ENCODE peak calls at places on chromosomes 7 and 10, in nine cellular contexts. One of them, this sample, is unnamed.

GRCh38 chr7:30974605-30975256 is 11.0 kb downstream of the GHRHR start:
- DNase-seq in CD8-positive, alpha-beta T cell: no peak
- DNase-seq in H9: peak; percentile 86
- DNase-seq in heart right ventricle: peak; percentile 69
- DNase-seq in astrocyte of the spinal cord: peak; percentile 12
- DNase-seq in fibroblast of lung: peak; percentile 24
- DNase-seq in left ventricle myocardium inferior: peak; percentile 46
- DNase-seq in sigmoid colon: peak; percentile 62
- DNase-seq in lower lobe of right lung: peak; percentile 67
- DNase-seq in this sample: peak; percentile 56

GRCh38 chr7:47347986-47348385 is 233.9 kb downstream of the TNS3 start:
- DNase-seq in heart right ventricle: no peak
- DNase-seq in sigmoid colon: no peak
- DNase-seq in lower lobe of right lung: no peak
- DNase-seq in astrocyte of the spinal cord: no peak
- DNase-seq in left ventricle myocardium inferior: no peak
- DNase-seq in fibroblast of lung: no peak
- DNase-seq in H9: no peak
- DNase-seq in CD8-positive, alpha-beta T cell: no peak
- DNase-seq in this sample: no peak

GRCh38 chr10:92239185-92239599 is 51.7 kb downstream of the CPEB3 start:
- DNase-seq in H9: no peak
- DNase-seq in fibroblast of lung: peak; percentile 8
- DNase-seq in heart right ventricle: no peak
- DNase-seq in astrocyte of the spinal cord: no peak
- DNase-seq in left ventricle myocardium inferior: no peak
- DNase-seq in sigmoid colon: peak; percentile 63
- DNase-seq in lower lobe of right lung: no peak
- DNase-seq in CD8-positive, alpha-beta T cell: no peak
- DNase-seq in this sample: no peak

GRCh38 chr7:114802628-114803027 is 119.3 kb upstream of the MDFIC start:
- DNase-seq in H9: no peak
- DNase-seq in sigmoid colon: no peak
- DNase-seq in left ventricle myocardium inferior: no peak
- DNase-seq in heart right ventricle: no peak
- DNase-seq in CD8-positive, alpha-beta T cell: no peak
- DNase-seq in fibroblast of lung: no peak
- DNase-seq in astrocyte of the spinal cord: no peak
- DNase-seq in lower lobe of right lung: no peak
- DNase-seq in this sample: no peak

GRCh38 chr10:125411724-125412123 is 251.4 kb upstream of the CTBP2 start:
- DNase-seq in CD8-positive, alpha-beta T cell: no peak
- DNase-seq in lower lobe of right lung: no peak
- DNase-seq in heart right ventricle: no peak
- DNase-seq in sigmoid colon: no peak
- DNase-seq in left ventricle myocardium inferior: no peak
- DNase-seq in H9: no peak
- DNase-seq in fibroblast of lung: peak; percentile 85
- DNase-seq in astrocyte of the spinal cord: peak; percentile 86
- DNase-seq in this sample: no peak

GRCh38 chr7:29471444-29472138 is 92.0 kb upstream of the PRR15 start:
- DNase-seq in lower lobe of right lung: no peak
- DNase-seq in heart right ventricle: no peak
- DNase-seq in sigmoid colon: no peak
- DNase-seq in fibroblast of lung: no peak
- DNase-seq in CD8-positive, alpha-beta T cell: no peak
- DNase-seq in H9: no peak
- DNase-seq in astrocyte of the spinal cord: no peak
- DNase-seq in left ventricle myocardium inferior: no peak
- DNase-seq in this sample: no peak

GRCh38 chr10:124595143-124595883 is 133.7 kb downstream of the LHPP start:
- DNase-seq in astrocyte of the spinal cord: no peak
- DNase-seq in lower lobe of right lung: no peak
- DNase-seq in heart right ventricle: no peak
- DNase-seq in left ventricle myocardium inferior: peak; percentile 11
- DNase-seq in CD8-positive, alpha-beta T cell: no peak
- DNase-seq in sigmoid colon: peak; percentile 53
- DNase-seq in H9: no peak
- DNase-seq in fibroblast of lung: no peak
- DNase-seq in this sample: no peak

GRCh38 chr7:26449175-26450165 is 157.8 kb downstream of the SNX10 start:
- DNase-seq in H9: no peak
- DNase-seq in left ventricle myocardium inferior: no peak
- DNase-seq in astrocyte of the spinal cord: peak; percentile 65
- DNase-seq in sigmoid colon: no peak
- DNase-seq in CD8-positive, alpha-beta T cell: no peak
- DNase-seq in fibroblast of lung: peak; percentile 13
- DNase-seq in heart right ventricle: no peak
- DNase-seq in lower lobe of right lung: no peak
- DNase-seq in this sample: no peak

GRCh38 chr10:27794157-27794556 is 48.5 kb upstream of the MKX start:
- DNase-seq in H9: no peak
- DNase-seq in fibroblast of lung: peak; percentile 6
- DNase-seq in CD8-positive, alpha-beta T cell: no peak
- DNase-seq in sigmoid colon: no peak
- DNase-seq in lower lobe of right lung: no peak
- DNase-seq in heart right ventricle: no peak
- DNase-seq in left ventricle myocardium inferior: no peak
- DNase-seq in astrocyte of the spinal cord: no peak
- DNase-seq in this sample: no peak

DNA sequence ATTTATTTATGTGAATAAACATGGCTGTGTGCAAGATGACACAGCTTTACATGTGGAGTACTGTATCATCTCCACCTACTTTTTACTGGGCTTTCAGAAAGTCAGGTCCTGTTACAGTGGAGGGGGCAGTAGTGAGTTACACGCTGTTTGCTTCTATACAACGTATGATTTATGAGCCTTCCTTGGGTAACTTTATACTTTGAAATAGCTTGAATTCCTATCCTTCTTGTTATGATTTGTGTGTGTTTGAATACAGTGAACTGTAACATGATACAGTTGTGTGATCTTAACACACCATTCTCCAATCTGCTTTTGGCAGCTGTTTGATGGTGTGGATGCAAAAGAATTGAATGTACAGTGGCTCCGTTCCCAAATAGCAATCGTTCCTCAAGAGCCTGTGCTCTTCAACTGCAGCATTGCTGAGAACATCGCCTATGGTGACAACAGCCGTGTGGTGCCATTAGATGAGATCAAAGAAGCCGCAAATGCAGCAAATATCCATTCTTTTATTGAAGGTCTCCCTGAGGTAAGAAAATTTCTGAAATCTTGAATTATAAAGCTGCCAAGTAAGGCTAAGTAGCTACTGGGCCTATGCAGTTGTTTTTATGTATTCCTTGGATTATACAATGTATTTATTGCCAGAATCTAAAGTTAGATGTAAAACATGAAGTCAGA is 41.6 kb downstream of the SP8 start:
- DNase-seq in sigmoid colon: no peak
- DNase-seq in heart right ventricle: no peak
- DNase-seq in left ventricle myocardium inferior: no peak
- DNase-seq in CD8-positive, alpha-beta T cell: no peak
- DNase-seq in fibroblast of lung: peak; percentile 19
- DNase-seq in lower lobe of right lung: no peak
- DNase-seq in astrocyte of the spinal cord: peak; percentile 4
- DNase-seq in H9: no peak
- DNase-seq in this sample: no peak
- TF ChIP-seq CTCF in sigmoid colon: no peak
- TF ChIP-seq CTCF in heart right ventricle: no peak
- TF ChIP-seq CTCF in left ventricle myocardium inferior: no peak
- TF ChIP-seq CTCF in CD8-positive, alpha-beta T cell: no peak
- TF ChIP-seq CTCF in fibroblast of lung: no peak
- TF ChIP-seq CTCF in lower lobe of right lung: no peak
- TF ChIP-seq CTCF in astrocyte of the spinal cord: no peak
- TF ChIP-seq CTCF in H9: peak; percentile 32
- TF ChIP-seq CTCF in this sample: peak; percentile 27

GRCh38 chr7:130091999-130092398 is 21.7 kb downstream of the KLHDC10 start:
- DNase-seq in heart right ventricle: no peak
- DNase-seq in left ventricle myocardium inferior: no peak
- DNase-seq in H9: no peak
- DNase-seq in lower lobe of right lung: no peak
- DNase-seq in fibroblast of lung: no peak
- DNase-seq in CD8-positive, alpha-beta T cell: no peak
- DNase-seq in astrocyte of the spinal cord: no peak
- DNase-seq in sigmoid colon: no peak
- DNase-seq in this sample: no peak

GRCh38 chr7:130092598-130092997 is 22.3 kb downstream of the KLHDC10 start:
- DNase-seq in sigmoid colon: no peak
- DNase-seq in H9: no peak
- DNase-seq in lower lobe of right lung: no peak
- DNase-seq in CD8-positive, alpha-beta T cell: no peak
- DNase-seq in heart right ventricle: no peak
- DNase-seq in astrocyte of the spinal cord: no peak
- DNase-seq in left ventricle myocardium inferior: no peak
- DNase-seq in fibroblast of lung: no peak
- DNase-seq in this sample: no peak

GRCh38 chr7:130099331-130099730 is 29.0 kb downstream of the KLHDC10 start:
- DNase-seq in fibroblast of lung: no peak
- DNase-seq in lower lobe of right lung: no peak
- DNase-seq in heart right ventricle: no peak
- DNase-seq in CD8-positive, alpha-beta T cell: no peak
- DNase-seq in astrocyte of the spinal cord: no peak
- DNase-seq in left ventricle myocardium inferior: no peak
- DNase-seq in H9: no peak
- DNase-seq in sigmoid colon: no peak
- DNase-seq in this sample: no peak

GRCh38 chr7:130095812-130096211 is 25.5 kb downstream of the KLHDC10 start:
- DNase-seq in sigmoid colon: no peak
- DNase-seq in CD8-positive, alpha-beta T cell: no peak
- DNase-seq in H9: no peak
- DNase-seq in left ventricle myocardium inferior: no peak
- DNase-seq in fibroblast of lung: peak; percentile 47
- DNase-seq in heart right ventricle: no peak
- DNase-seq in astrocyte of the spinal cord: no peak
- DNase-seq in lower lobe of right lung: no peak
- DNase-seq in this sample: no peak

DNA sequence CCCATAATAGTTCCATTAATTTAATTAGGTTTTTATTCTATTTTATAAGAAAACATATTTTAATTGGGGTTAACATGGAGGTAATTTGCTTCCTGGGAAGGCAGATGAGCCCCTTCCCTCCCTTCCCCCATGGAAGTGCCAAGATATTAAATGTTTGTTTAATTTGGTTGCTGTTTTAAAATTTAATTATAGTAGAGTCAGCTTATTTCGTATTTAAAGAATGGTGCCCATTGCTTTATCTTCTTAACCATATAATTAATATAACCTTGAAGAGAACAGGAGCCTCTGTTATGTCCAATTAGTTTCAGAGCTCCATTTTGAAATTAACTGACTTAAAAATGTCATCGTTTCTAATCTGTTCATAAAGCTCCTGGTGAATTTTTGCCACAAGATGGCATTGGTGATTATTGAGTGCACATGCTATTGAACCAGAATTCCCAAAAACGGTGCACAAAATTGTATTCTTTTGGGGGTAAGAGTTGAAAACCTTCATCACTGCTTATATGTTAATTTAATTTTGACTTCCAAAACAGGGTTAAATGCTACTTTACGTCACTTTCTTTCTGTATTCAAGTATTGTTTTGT is 26.0 kb downstream of the KLHDC10 start:
- DNase-seq in CD8-positive, alpha-beta T cell: no peak
- DNase-seq in heart right ventricle: no peak
- DNase-seq in left ventricle myocardium inferior: no peak
- DNase-seq in fibroblast of lung: peak; percentile 33
- DNase-seq in H9: no peak
- DNase-seq in sigmoid colon: no peak
- DNase-seq in astrocyte of the spinal cord: peak; percentile 15
- DNase-seq in lower lobe of right lung: no peak
- DNase-seq in this sample: no peak
- TF ChIP-seq CTCF in CD8-positive, alpha-beta T cell: no peak
- TF ChIP-seq CTCF in heart right ventricle: peak; percentile 30
- TF ChIP-seq CTCF in left ventricle myocardium inferior: no peak
- TF ChIP-seq CTCF in fibroblast of lung: peak; percentile 36
- TF ChIP-seq CTCF in H9: no peak
- TF ChIP-seq CTCF in sigmoid colon: no peak
- TF ChIP-seq CTCF in astrocyte of the spinal cord: peak; percentile 42
- TF ChIP-seq CTCF in lower lobe of right lung: no peak
- TF ChIP-seq CTCF in this sample: no peak

GRCh38 chr7:110129159-110129558 is 961.8 kb upstream of the LRRN3 start:
- DNase-seq in CD8-positive, alpha-beta T cell: no peak
- DNase-seq in H9: no peak
- DNase-seq in fibroblast of lung: no peak
- DNase-seq in heart right ventricle: no peak
- DNase-seq in sigmoid colon: no peak
- DNase-seq in astrocyte of the spinal cord: no peak
- DNase-seq in lower lobe of right lung: no peak
- DNase-seq in left ventricle myocardium inferior: no peak
- DNase-seq in this sample: no peak

GRCh38 chr7:110131344-110131743 is 959.6 kb upstream of the LRRN3 start:
- DNase-seq in sigmoid colon: no peak
- DNase-seq in H9: no peak
- DNase-seq in astrocyte of the spinal cord: no peak
- DNase-seq in heart right ventricle: no peak
- DNase-seq in left ventricle myocardium inferior: no peak
- DNase-seq in lower lobe of right lung: no peak
- DNase-seq in CD8-positive, alpha-beta T cell: no peak
- DNase-seq in fibroblast of lung: no peak
- DNase-seq in this sample: no peak

GRCh38 chr7:110130669-110131068 is 960.3 kb upstream of the LRRN3 start:
- DNase-seq in fibroblast of lung: peak; percentile 20
- DNase-seq in H9: no peak
- DNase-seq in heart right ventricle: no peak
- DNase-seq in sigmoid colon: no peak
- DNase-seq in astrocyte of the spinal cord: peak; percentile 4
- DNase-seq in lower lobe of right lung: no peak
- DNase-seq in left ventricle myocardium inferior: no peak
- DNase-seq in CD8-positive, alpha-beta T cell: no peak
- DNase-seq in this sample: no peak
- TF ChIP-seq CTCF in fibroblast of lung: no peak
- TF ChIP-seq CTCF in H9: peak; percentile 18
- TF ChIP-seq CTCF in heart right ventricle: no peak
- TF ChIP-seq CTCF in sigmoid colon: no peak
- TF ChIP-seq CTCF in astrocyte of the spinal cord: peak; percentile 35
- TF ChIP-seq CTCF in lower lobe of right lung: no peak
- TF ChIP-seq CTCF in left ventricle myocardium inferior: no peak
- TF ChIP-seq CTCF in CD8-positive, alpha-beta T cell: no peak
- TF ChIP-seq CTCF in this sample: peak; percentile 17

GRCh38 chr7:146172112-146172511 is 55.5 kb downstream of the CNTNAP2 start:
- DNase-seq in heart right ventricle: no peak
- DNase-seq in H9: no peak
- DNase-seq in fibroblast of lung: no peak
- DNase-seq in sigmoid colon: no peak
- DNase-seq in CD8-positive, alpha-beta T cell: no peak
- DNase-seq in astrocyte of the spinal cord: no peak
- DNase-seq in left ventricle myocardium inferior: no peak
- DNase-seq in lower lobe of right lung: no peak
- DNase-seq in this sample: no peak

GRCh38 chr7:146176790-146177189 is 60.2 kb downstream of the CNTNAP2 start:
- DNase-seq in sigmoid colon: no peak
- DNase-seq in left ventricle myocardium inferior: no peak
- DNase-seq in heart right ventricle: no peak
- DNase-seq in CD8-positive, alpha-beta T cell: no peak
- DNase-seq in fibroblast of lung: no peak
- DNase-seq in astrocyte of the spinal cord: no peak
- DNase-seq in lower lobe of right lung: no peak
- DNase-seq in H9: no peak
- DNase-seq in this sample: no peak

DNA sequence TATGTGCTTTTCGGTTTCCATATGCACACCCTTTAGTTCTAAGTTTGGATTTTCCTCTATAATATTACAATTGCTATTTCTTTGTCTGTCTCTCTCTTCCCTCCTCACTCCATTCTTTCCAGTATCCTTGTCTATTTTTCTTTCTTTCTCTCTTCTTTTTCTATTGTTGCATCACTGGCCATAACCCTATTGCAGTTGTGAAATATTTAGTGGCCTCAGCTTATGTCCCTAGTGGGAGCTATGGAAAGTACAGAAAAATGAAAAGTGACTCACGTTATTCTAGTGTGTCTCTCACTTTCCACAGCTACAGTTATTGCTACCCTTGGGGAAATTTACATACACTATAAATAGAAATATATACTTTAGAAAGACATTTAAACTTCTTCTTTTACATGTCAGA is 59.1 kb downstream of the CNTNAP2 start:
- DNase-seq in fibroblast of lung: peak; percentile 5
- DNase-seq in astrocyte of the spinal cord: no peak
- DNase-seq in left ventricle myocardium inferior: no peak
- DNase-seq in CD8-positive, alpha-beta T cell: no peak
- DNase-seq in H9: no peak
- DNase-seq in sigmoid colon: no peak
- DNase-seq in lower lobe of right lung: no peak
- DNase-seq in heart right ventricle: no peak
- DNase-seq in this sample: no peak
- TF ChIP-seq CTCF in fibroblast of lung: no peak
- TF ChIP-seq CTCF in astrocyte of the spinal cord: no peak
- TF ChIP-seq CTCF in left ventricle myocardium inferior: no peak
- TF ChIP-seq CTCF in CD8-positive, alpha-beta T cell: no peak
- TF ChIP-seq CTCF in H9: peak; percentile 23
- TF ChIP-seq CTCF in sigmoid colon: no peak
- TF ChIP-seq CTCF in lower lobe of right lung: no peak
- TF ChIP-seq CTCF in heart right ventricle: no peak
- TF ChIP-seq CTCF in this sample: peak; percentile 23

This sample was measured in progenitor cell of endocrine pancreas.